ENCODE peak calls at places on chromosomes 5 and 9, in six cellular contexts. G, C, V, A, F and Y are unnamed samples. For H3K27me3 and H3K36me3, the result is how much of the 10 kb centered on the place peaks cover.

GRCh38 chr9:123421211-123421585 is 65.2 kb downstream of the CRB2 start:
- DNase-seq in G (no peak), C (no peak), V (no peak), A (no peak), F (no peak), Y (no peak)

GRCh38 chr9:124293712-124294504 is 36.2 kb downstream of the NEK6 start:
- DNase-seq in G (no peak), C (no peak), V (no peak), A (no peak), F (no peak), Y (peak)

GRCh38 chr5:133075572-133076536 is 24.0 kb downstream of the HSPA4 start:
- DNase-seq in G (no peak), C (no peak), V (no peak), A (no peak), F (no peak), Y (no peak)

GRCh38 chr9:129836342-129837007 is 1.2 kb downstream of the USP20 start:
- DNase-seq in G (no peak), C (peak), V (no peak), A (peak), F (no peak), Y (no peak)

GRCh38 chr5:111930407-111930806 is 173.4 kb upstream of the NREP start:
- DNase-seq in G (no peak), C (no peak), V (peak), A (no peak), F (no peak), Y (peak)

GRCh38 chr5:95281211-95281610 is 3.7 kb downstream of the MCTP1 start:
- DNase-seq in G (no peak), C (peak), V (peak), A (no peak), F (no peak), Y (peak)

GRCh38 chr5:95973793-95974325 is 12.2 kb upstream of the ELL2 start:
- DNase-seq in G (no peak), C (no peak), V (peak), A (no peak), F (peak), Y (peak)

GRCh38 chr5:132023258-132024116 is 12.0 kb upstream of the ACSL6 start:
- DNase-seq in G (no peak), C (no peak), V (no peak), A (no peak), F (no peak), Y (no peak)

GRCh38 chr9:75803130-75803529 is 87.3 kb upstream of the PCSK5 start:
- DNase-seq in G (no peak), C (no peak), V (no peak), A (no peak), F (no peak), Y (peak)

GRCh38 chr5:76379316-76379715 is 23.8 kb upstream of the IQGAP2 start:
- DNase-seq in G (no peak), C (no peak), V (no peak), A (no peak), F (no peak), Y (peak)

GRCh38 chr5:140266471-140267200 is 36.3 kb downstream of the PFDN1 start:
- DNase-seq in G (no peak), C (no peak), V (no peak), A (no peak), F (no peak), Y (no peak)

GRCh38 chr9:3473402-3473801 is 52.4 kb downstream of the RFX3 start:
- DNase-seq in G (no peak), C (no peak), V (no peak), A (no peak), F (no peak), Y (no peak)

GRCh38 chr5:110262754-110263153 is 463.7 kb downstream of the TMEM232 start:
- DNase-seq in G (no peak), C (no peak), V (no peak), A (no peak), F (no peak), Y (no peak)

GRCh38 chr9:126805546-126806262 is 864 bp downstream of the ZBTB43 start:
- DNase-seq in G (peak), C (peak), V (peak), A (no peak), F (peak), Y (peak)

GRCh38 chr9:124770359-124771020 is 621 bp downstream of the NR6A1 start:
- DNase-seq in G (peak), C (peak), V (no peak), A (no peak), F (no peak), Y (no peak)

GRCh38 chr5:173201636-173202265 is 33.3 kb downstream of the NKX2-5 start:
- DNase-seq in G (no peak), C (no peak), V (peak), A (no peak), F (no peak), Y (peak)

GRCh38 chr9:2837915-2838314 is 6.0 kb downstream of the PUM3 start:
- DNase-seq in G (no peak), C (no peak), V (peak), A (no peak), F (no peak), Y (peak)

GRCh38 chr5:51302358-51302757 is 80.9 kb upstream of the ISL1 start:
- DNase-seq in G (no peak), C (peak), V (no peak), A (no peak), F (no peak), Y (no peak)

GRCh38 chr5:179610903-179611265 is 12.6 kb downstream of the HNRNPH1 start:
- DNase-seq in G (no peak), C (no peak), V (no peak), A (no peak), F (no peak), Y (no peak)

GRCh38 chr9:14271078-14271673 is 42.8 kb downstream of the NFIB start:
- DNase-seq in G (peak), C (peak), V (peak), A (peak), F (no peak), Y (peak)

GRCh38 chr9:133727277-133727875 is 10.8 kb downstream of the SARDH start:
- DNase-seq in G (no peak), C (peak), V (no peak), A (no peak), F (no peak), Y (no peak)

GRCh38 chr5:36371366-36371765 is 69.7 kb upstream of the RANBP3L start:
- DNase-seq in G (no peak), C (no peak), V (no peak), A (no peak), F (no peak), Y (no peak)

GRCh38 chr9:93231121-93231694 is 47.3 kb downstream of the WNK2 start:
- DNase-seq in G (no peak), C (no peak), V (no peak), A (no peak), F (no peak), Y (no peak)
- H3K27me3 ChIP-seq in G (under half), C (under half), V (under half), A (under half), F (under half), Y (under half)

DNA sequence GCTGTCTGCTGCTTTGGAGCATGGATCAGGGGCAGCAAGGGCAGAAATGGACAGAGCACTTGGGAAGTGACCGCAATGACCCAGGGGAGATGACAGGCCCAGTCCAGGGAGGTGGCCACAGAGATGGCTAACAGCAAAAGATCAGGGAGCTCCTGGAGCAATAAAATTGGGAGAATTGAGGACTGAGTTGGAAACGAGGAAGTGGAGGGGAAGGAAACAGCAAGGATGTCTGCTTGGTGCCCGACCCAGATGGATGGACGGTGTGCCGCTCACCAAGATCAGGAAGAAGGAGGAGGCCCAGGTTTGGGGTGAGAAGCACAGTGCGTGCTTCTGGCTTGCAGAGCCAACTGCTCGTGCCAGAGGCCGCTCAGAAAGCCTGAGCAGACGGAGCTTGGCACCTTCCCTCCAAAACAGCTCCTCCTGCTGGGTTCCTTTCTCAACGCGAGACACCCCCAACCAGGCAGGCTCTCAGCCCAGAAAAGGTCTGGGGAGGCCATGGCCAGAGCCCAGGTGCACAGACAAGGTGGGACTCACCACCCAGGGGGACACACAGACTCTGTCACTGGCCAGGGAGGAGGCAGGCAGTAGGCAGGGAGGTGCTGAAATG is 1.7 kb upstream of the SLC34A1 start:
- DNase-seq in G (peak), C (peak), V (peak), A (no peak), F (no peak), Y (peak)
- TF ChIP-seq CTCF in G (peak), C (peak), V (peak), A (no peak), F (peak), Y (peak)

GRCh38 chr5:136209346-136209910 is 16.5 kb upstream of the SMIM32 start:
- DNase-seq in G (no peak), C (no peak), V (no peak), A (no peak), F (no peak), Y (no peak)
- H3K36me3 ChIP-seq in G (under half), C (under half), V (under half), A (under half), F (under half), Y (under half)

GRCh38 chr9:106966481-106966880 is 103.5 kb downstream of the ZNF462 start:
- DNase-seq in G (no peak), C (no peak), V (no peak), A (no peak), F (no peak), Y (no peak)

GRCh38 chr9:106970976-106971457 is 108.1 kb downstream of the ZNF462 start:
- DNase-seq in G (no peak), C (no peak), V (no peak), A (no peak), F (no peak), Y (no peak)

GRCh38 chr9:106970219-106970975 is 107.4 kb downstream of the ZNF462 start:
- DNase-seq in G (no peak), C (no peak), V (peak), A (no peak), F (no peak), Y (no peak)

GRCh38 chr9:106974341-106974740 is 111.4 kb downstream of the ZNF462 start:
- DNase-seq in G (no peak), C (no peak), V (no peak), A (no peak), F (no peak), Y (no peak)

DNA sequence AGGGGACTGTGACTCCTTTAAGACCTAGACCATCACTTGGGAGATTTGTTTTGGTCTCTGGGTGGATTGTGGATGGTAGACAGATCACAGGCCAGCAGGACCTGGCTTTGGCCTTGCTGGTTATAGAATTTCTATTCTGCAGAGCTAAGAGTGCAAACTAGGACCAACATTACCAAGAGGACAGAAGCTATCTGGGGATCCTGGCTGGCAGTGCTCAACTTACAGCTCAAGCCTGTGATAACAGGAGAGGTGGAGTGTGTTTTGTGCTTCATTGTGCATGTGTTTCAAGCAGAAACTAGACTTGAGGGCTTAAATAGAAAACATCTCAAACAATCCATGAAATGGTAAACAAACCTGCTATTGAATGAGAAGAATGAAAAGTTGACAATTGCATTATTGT is 106.7 kb downstream of the ZNF462 start:
- DNase-seq in G (peak), C (peak), V (no peak), A (no peak), F (no peak), Y (no peak)
- H3K27me3 ChIP-seq in G (under half), C (under half), V (under half), A (under half), F (under half), Y (under half)

GRCh38 chr5:168874713-168875380 is 295.7 kb upstream of the PANK3 start:
- DNase-seq in G (no peak), C (peak), V (peak), A (no peak), F (no peak), Y (peak)
- TF ChIP-seq CTCF in G (peak), C (peak), V (peak), A (no peak), F (no peak), Y (no peak)

DNA sequence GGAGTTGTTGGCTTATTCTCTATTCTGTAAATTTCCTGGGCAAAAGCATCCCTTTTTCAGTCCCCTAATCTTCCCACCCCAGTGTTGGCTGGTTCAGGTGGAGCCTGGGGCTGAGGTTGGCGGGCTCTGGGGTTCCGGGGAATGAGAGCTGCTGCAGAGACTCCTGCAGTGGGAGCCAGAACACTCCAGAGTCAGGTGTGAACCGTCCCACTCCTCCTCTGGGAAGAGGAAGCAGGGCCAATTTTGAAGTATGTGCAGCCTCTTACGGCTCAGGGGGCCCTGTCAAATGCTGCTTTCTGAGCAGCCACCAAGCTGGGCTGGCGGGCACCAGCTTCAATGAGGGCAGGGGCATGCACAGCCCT is 42.9 kb downstream of the JADE2 start:
- DNase-seq in G (no peak), C (no peak), V (no peak), A (no peak), F (no peak), Y (no peak)
- H3K36me3 ChIP-seq in G (under half), C (under half), V (half or more), A (half or more), F (under half), Y (under half)

DNA sequence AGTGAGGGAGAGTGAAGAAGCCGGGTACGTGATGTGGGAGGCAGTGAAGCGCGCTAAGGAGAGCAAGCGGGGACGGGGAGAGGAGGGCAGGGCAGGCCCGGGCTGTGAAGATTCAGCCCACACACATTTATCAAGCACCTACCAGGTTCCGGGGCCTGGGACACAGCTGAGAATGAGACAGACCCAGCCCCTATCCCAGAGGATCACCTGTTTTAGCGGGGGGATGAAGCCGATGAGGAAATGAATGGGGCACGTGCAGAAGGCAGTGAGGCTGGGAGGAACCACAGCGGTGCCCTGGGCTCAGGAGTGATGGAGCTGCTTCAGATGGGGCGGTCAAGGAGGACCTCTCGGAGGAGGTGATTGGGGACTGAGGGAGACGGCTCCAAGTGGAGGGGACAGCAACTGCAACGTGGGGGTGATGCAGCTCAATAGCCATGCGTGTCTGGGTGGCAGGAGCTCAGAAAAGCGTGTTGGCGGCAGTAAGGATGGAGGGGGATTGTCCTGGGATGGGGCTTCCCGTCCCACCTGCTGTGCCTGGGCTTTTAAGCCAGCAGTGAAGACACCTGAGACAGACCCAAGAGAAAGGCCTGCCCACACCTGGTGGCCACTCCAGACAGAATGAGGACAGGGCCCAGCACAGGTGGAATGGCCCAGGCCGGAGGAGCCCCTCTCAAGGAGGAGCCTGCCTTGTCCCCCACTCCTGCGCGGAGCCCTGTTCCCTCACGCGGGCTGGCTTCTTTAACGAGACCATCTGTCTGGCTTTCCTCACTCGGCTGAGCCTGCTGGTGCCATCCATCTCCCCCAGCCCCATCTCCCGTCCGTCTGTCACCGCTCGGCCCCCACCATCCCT is 77.4 kb upstream of the UNC5A start:
- DNase-seq in G (no peak), C (no peak), V (no peak), A (no peak), F (no peak), Y (no peak)
- H3K27me3 ChIP-seq in G (under half), C (under half), V (half or more), A (under half), F (under half), Y (under half)

GRCh38 chr5:160506006-160507004 is 84.7 kb downstream of the PTTG1 start:
- DNase-seq in G (no peak), C (peak), V (peak), A (peak), F (no peak), Y (no peak)
- TF ChIP-seq CTCF in G (no peak), C (no peak), V (no peak), A (no peak), F (no peak), Y (no peak)

GRCh38 chr5:97006454-97006853 is 70.6 kb downstream of the LNPEP start:
- DNase-seq in G (no peak), C (no peak), V (peak), A (no peak), F (no peak), Y (no peak)

GRCh38 chr5:96999856-97000255 is 64.0 kb downstream of the LNPEP start:
- DNase-seq in G (no peak), C (no peak), V (no peak), A (no peak), F (no peak), Y (no peak)

GRCh38 chr5:97000391-97000790 is 64.5 kb downstream of the LNPEP start:
- DNase-seq in G (no peak), C (no peak), V (no peak), A (no peak), F (no peak), Y (no peak)

GRCh38 chr5:97002983-97003382 is 67.1 kb downstream of the LNPEP start:
- DNase-seq in G (no peak), C (no peak), V (peak), A (no peak), F (no peak), Y (no peak)

DNA sequence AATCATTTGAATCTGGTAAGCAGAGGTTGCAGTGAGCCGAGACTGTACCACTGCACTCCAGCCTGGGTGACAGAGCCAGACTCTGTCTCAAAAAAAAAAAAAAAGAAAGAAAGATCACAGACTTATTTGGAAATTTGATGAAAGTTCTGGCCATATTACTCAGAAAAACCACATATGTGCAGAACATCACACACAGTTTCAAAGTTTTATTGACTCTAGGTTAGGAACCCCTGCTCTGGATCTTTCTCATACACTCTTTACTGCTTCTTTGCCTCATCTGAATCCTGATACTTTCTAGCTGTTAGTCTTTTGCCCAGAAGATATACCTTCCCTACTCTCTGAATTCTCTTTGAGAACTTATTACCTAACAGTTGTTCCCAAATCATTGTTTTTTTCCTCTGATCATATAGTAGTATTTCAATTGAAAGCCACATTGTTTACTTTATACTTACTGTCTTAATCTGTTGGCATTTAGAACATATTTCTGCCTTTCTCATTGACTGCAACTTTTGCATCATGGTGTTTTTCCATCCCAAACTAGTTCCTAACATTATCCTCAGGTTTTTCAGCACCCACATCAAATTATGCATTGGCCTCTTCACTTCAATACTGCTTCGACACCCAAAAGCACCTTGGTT is 68.7 kb downstream of the LNPEP start:
- DNase-seq in G (no peak), C (no peak), V (peak), A (no peak), F (no peak), Y (no peak)
- H3K36me3 ChIP-seq in G (under half), C (under half), V (under half), A (under half), F (under half), Y (under half)